ENCODE peak calls at places on chromosomes 2 and 18, in seven cellular contexts. U, Q, P, N, O, B and S are unnamed samples.

GRCh38 chr2:25322313-25322712 is 19.4 kb downstream of the DNMT3A start:
- DNase-seq in U (no peak), Q (no peak), P (no peak), N (no peak), O (no peak), B (no peak), S (no peak)

GRCh38 chr2:21515903-21516302 is 392.1 kb downstream of the TDRD15 start:
- DNase-seq in U (no peak), Q (no peak), P (no peak), N (no peak), O (no peak), B (no peak), S (no peak)

GRCh38 chr2:218010116-218010837 is 7.5 kb upstream of the TNS1 start:
- DNase-seq in U (peak), Q (peak), P (no peak), N (peak), O (peak), B (no peak), S (peak)

GRCh38 chr2:239313776-239314175 is 87.0 kb downstream of the HDAC4 start:
- DNase-seq in U (peak), Q (no peak), P (no peak), N (no peak), O (no peak), B (no peak), S (peak)

GRCh38 chr2:132953771-132954170 is 283.8 kb upstream of the LYPD1 start:
- DNase-seq in U (no peak), Q (no peak), P (peak), N (no peak), O (no peak), B (no peak), S (no peak)

GRCh38 chr18:73283788-73284187 is 416.0 kb upstream of the NETO1 start:
- DNase-seq in U (no peak), Q (peak), P (no peak), N (no peak), O (no peak), B (no peak), S (no peak)

GRCh38 chr2:134217316-134217715 is 36.6 kb upstream of the MGAT5 start:
- DNase-seq in U (no peak), Q (no peak), P (peak), N (no peak), O (no peak), B (no peak), S (no peak)

GRCh38 chr18:58263055-58263732 is 219.2 kb downstream of the NEDD4L start:
- DNase-seq in U (no peak), Q (peak), P (no peak), N (no peak), O (no peak), B (no peak), S (no peak)

GRCh38 chr2:98500561-98500960 is 55.9 kb downstream of the INPP4A start:
- DNase-seq in U (no peak), Q (no peak), P (no peak), N (no peak), O (no peak), B (no peak), S (no peak)